ENCODE peak calls at places on chromosomes 16 and 17, in six cellular contexts. W is A549, N is fibroblast of lung, M is GM23248, U is left ventricle myocardium inferior, B is IMR-90. Y is an unnamed sample. For H3K9me3, the result is how much of the 10 kb centered on the place peaks cover.

GRCh38 chr17:8745586-8746500 is 1.2 kb upstream of the CCDC42 start:
- DNase-seq in M (peak), U (peak), B (peak), W (peak), N (peak), Y (peak)

GRCh38 chr17:62724398-62725146 is 83.5 kb downstream of the MARCHF10 start:
- DNase-seq in W (no peak), N (no peak), U (no peak), B (peak), M (peak), Y (no peak)

GRCh38 chr16:24253192-24253591 is 2.9 kb upstream of the CACNG3 start:
- DNase-seq in W (peak), M (peak), U (no peak), B (peak), N (peak), Y (no peak)

GRCh38 chr17:49214665-49215360 is 4.3 kb downstream of the ABI3 start:
- DNase-seq in N (no peak), M (no peak), B (no peak), W (no peak), U (no peak), Y (no peak)

GRCh38 chr16:17970816-17971291 is 365.7 kb downstream of the NPIPA8 start:
- DNase-seq in U (no peak), M (peak), N (no peak), B (no peak), W (no peak), Y (no peak)

GRCh38 chr16:67657017-67657608 is 2.9 kb downstream of the ACD start:
- DNase-seq in N (no peak), W (no peak), U (no peak), B (no peak), M (no peak), Y (no peak)

GRCh38 chr17:55344514-55344997 is 77.1 kb downstream of the MMD start:
- DNase-seq in N (no peak), M (no peak), U (no peak), B (no peak), W (no peak), Y (no peak)

GRCh38 chr17:35889818-35890773 is 9.9 kb upstream of the CCL5 start:
- DNase-seq in N (peak), M (peak), U (no peak), B (peak), W (peak), Y (no peak)

GRCh38 chr16:70527315-70527996 is 3.8 kb downstream of the SF3B3 start:
- DNase-seq in B (no peak), M (no peak), U (no peak), W (no peak), N (no peak), Y (no peak)

GRCh38 chr16:51287231-51287630 is 136.2 kb upstream of the SALL1 start:
- DNase-seq in B (no peak), U (no peak), W (no peak), M (no peak), N (no peak), Y (no peak)

GRCh38 chr16:66477028-66477515 is 50.0 kb downstream of the BEAN1 start:
- DNase-seq in N (no peak), M (no peak), W (no peak), B (no peak), U (no peak), Y (no peak)

GRCh38 chr17:44928950-44929720 is 13.8 kb upstream of the GFAP start:
- DNase-seq in U (peak), W (no peak), B (no peak), M (peak), N (no peak), Y (no peak)

GRCh38 chr16:6020162-6020980 is 922.8 kb upstream of the EEF2KMT start:
- DNase-seq in U (no peak), B (no peak), W (no peak), N (peak), M (no peak), Y (no peak)

GRCh38 chr16:68995011-68995504 is 110.4 kb upstream of the HAS3 start:
- DNase-seq in W (peak), N (peak), B (peak), U (no peak), M (peak), Y (no peak)

GRCh38 chr17:81511800-81512559 is 619 bp downstream of the ACTG1 start:
- DNase-seq in B (no peak), U (no peak), W (peak), N (no peak), M (peak), Y (no peak)

GRCh38 chr17:12659500-12659899 is 6.2 kb upstream of the MYOCD start:
- DNase-seq in W (peak), U (no peak), B (peak), M (peak), N (peak), Y (peak)

GRCh38 chr16:14405611-14406537 is 224.2 kb downstream of the PARN start:
- DNase-seq in B (no peak), W (peak), U (no peak), M (peak), N (no peak), Y (no peak)

GRCh38 chr17:78250891-78251772 is 19.7 kb downstream of the TMEM235 start:
- DNase-seq in U (peak), W (peak), N (peak), M (peak), B (peak), Y (peak)

GRCh38 chr17:78252111-78252634 is 20.7 kb downstream of the TMEM235 start:
- DNase-seq in U (no peak), N (no peak), M (no peak), B (no peak), W (no peak), Y (no peak)

GRCh38 chr17:78249836-78250806 is 18.7 kb downstream of the TMEM235 start:
- DNase-seq in M (no peak), U (no peak), W (no peak), B (no peak), N (no peak), Y (no peak)

GRCh38 chr17:78252701-78253635 is 21.5 kb downstream of the TMEM235 start:
- DNase-seq in W (no peak), N (no peak), B (no peak), U (no peak), M (peak), Y (no peak)

DNA sequence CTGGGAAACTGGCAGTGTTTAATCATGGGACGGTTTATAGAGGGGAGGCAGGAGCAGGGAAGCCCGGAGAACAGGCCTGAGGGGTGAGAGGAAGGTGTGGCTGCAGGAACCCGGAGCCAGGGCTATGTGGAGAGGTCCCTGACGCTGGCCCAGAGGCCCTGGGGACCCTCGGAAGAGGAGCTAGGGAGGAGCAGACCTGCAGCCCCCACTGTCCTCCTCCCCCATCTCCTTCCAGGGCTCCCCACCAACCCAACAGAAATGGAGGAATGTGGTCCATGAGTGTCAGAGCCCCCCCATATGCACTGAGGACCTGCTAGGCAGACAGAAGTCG is 20.3 kb downstream of the TMEM235 start:
- DNase-seq in N (no peak), U (no peak), B (no peak), W (no peak), M (no peak), Y (no peak)
- H3K27ac ChIP-seq in N (no peak), U (no peak), B (no peak), W (peak), M (no peak), Y (no peak)

GRCh38 chr17:6494239-6494941 is 50.1 kb downstream of the PIMREG start:
- DNase-seq in B (no peak), N (peak), M (no peak), U (no peak), W (no peak), Y (no peak)

GRCh38 chr17:6495450-6496115 is 51.3 kb downstream of the PIMREG start:
- DNase-seq in W (no peak), B (no peak), U (no peak), N (no peak), M (no peak), Y (no peak)

GRCh38 chr17:6491071-6491700 is 46.9 kb downstream of the PIMREG start:
- DNase-seq in U (no peak), M (no peak), W (no peak), N (no peak), B (no peak), Y (no peak)

GRCh38 chr17:6496116-6496481 is 51.8 kb downstream of the PIMREG start:
- DNase-seq in B (no peak), W (no peak), U (no peak), M (no peak), N (no peak), Y (no peak)

GRCh38 chr17:6492892-6493674 is 48.8 kb downstream of the PIMREG start:
- DNase-seq in M (no peak), W (peak), N (no peak), B (no peak), U (no peak), Y (no peak)
- H3K4me3 ChIP-seq in M (no peak), W (no peak), N (no peak), B (no peak), U (no peak), Y (no peak)

DNA sequence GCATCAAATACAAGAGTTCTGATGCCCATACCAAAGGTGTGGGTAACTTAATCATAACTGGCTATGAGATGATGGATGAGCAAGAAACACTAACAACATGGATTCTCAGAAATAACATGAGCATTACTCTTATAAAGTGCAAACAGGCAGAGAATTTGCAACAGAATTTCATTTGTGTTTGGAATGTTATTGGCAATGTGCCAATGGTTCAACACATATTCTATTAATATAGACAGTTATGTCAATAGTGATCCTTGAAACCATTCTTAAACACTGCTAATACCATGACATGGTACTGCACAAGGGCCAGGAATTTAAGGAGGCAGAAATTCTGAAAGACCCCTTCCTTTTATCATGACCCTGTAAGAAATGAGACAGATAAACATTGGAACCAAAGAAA is 217.1 kb upstream of the WSB1 start:
- DNase-seq in W (no peak), N (no peak), B (no peak), M (peak), U (no peak), Y (no peak)
- H3K9me3 ChIP-seq in W (under half), N (under half), B (under half), M (under half), U (under half), Y (under half)

DNA sequence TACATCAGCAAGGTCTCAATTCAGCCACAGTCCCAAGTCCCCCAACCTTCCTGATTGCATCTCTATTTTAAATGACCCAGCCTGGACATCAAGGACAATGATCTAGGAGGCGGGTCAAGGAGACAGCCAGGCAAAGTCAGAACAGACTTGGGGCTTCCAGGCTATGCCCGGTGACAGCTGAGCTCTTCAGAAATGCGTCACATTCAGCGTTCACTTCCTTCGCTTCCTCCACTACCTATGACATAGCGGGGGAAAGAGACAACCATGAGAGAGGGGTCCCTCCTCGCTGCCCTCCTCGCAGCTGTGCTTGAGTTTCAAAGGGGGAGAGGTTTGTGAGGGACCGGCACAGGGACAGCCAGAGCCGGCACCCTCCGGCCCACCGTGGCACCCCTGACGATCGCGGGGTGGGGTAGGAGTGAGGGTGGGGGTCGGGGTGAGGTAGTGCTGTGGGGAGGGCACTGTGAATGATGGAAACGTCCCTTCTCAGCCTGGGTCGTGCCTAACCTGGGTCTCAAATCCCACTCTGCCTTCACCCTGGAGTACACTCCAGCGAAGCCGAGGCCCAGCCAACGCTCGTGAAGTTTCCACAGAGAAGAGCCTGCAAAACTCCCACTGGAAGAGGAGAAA is 12.3 kb upstream of the LGALS3BP start:
- DNase-seq in B (no peak), M (no peak), N (no peak), U (peak), W (no peak), Y (no peak)
- H3K27ac ChIP-seq in B (no peak), M (no peak), N (no peak), U (no peak), W (no peak), Y (no peak)

DNA sequence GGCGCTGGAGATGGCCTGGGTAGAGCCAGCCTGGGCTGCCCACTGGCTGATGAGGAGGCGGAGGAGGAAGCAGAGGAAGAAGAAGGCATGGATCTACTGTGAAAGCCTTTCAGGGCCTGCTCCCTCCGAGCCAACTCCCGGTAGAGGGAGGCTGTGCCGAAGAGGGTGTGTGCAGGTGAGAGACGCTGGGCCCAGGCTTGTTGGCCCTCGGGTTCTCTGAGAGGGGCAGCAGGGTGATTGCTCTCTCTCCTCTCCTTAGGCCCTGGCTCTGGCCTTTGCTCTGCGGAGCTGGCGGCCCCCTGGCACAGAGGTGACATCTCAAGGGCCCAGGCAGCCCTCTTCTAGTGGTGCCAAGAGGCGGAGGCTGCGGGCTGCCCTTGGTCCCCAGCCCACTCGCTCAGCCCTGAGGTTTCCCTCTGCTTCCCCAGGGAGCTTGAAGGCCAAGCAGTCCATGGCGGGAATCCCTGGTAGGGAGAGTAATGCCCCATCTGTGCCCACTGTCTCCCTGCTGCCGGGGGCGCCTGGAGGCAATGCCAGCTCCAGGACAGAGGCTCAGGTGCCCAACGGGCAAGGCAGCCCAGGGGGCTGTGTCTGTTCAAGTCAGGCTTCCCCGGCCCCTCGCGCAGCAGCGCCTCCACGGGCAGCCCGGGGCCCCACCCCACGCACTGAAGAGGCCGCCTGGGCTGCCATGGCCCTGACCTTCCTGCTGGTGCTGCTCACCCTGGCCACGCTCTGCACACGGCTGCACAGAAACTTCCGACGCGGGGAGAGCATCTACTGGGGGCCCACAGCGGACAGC is 3.6 kb downstream of the TP53I13 start:
- DNase-seq in B (no peak), N (no peak), W (no peak), U (peak), M (peak), Y (no peak)
- H3K4me3 ChIP-seq in B (no peak), N (no peak), W (no peak), U (peak), M (peak), Y (peak)

GRCh38 chr16:35102780-35103403 is 1643.5 kb downstream of the TP53TG3F start:
- DNase-seq in M (peak), U (no peak), B (no peak), N (no peak), W (peak), Y (no peak)
- H3K9me3 ChIP-seq in M (under half), U (under half), B (under half), N (under half), W (under half), Y (under half)

DNA sequence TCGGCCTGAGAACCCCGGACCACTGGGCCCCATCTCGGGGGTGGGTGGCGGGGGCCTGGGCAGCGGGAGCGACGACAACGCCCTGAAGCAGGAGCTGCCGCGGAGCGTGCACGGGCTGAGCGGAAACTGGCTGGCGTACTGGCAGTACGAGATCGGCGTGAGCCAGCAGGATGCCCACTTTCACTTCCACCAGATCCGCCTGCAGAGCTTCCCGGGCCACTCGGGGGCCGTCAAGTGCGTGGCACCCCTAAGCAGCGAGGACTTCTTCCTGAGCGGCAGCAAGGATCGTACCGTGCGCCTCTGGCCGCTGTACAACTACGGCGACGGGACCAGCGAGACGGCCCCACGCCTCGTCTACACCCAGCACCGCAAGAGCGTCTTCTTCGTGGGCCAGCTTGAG is 8.9 kb upstream of the SERPINF2 start:
- DNase-seq in W (no peak), N (no peak), M (no peak), U (no peak), B (no peak), Y (no peak)
- H3K27ac ChIP-seq in W (no peak), N (no peak), M (no peak), U (no peak), B (no peak), Y (no peak)

GRCh38 chr17:78787444-78787843 is 5.4 kb upstream of the CYTH1 start:
- DNase-seq in M (no peak), N (no peak), U (no peak), W (peak), B (no peak), Y (no peak)
- H3K4me3 ChIP-seq in M (no peak), N (no peak), U (no peak), W (no peak), B (no peak), Y (no peak)

GRCh38 chr17:27082775-27083154 is 211.1 kb upstream of the WSB1 start:
- DNase-seq in M (no peak), U (no peak), W (no peak), B (no peak), N (no peak), Y (no peak)
- H3K9me3 ChIP-seq in M (under half), U (under half), W (under half), B (under half), N (under half), Y (under half)